ENCODE peak calls at places on chromosomes 1 and 21, in seven cellular contexts. O, C, X, L, M, B and R are unnamed samples.

GRCh38 chr1:64080947-64081562 is 122.4 kb upstream of the UBE2U start:
- DNase-seq in O (no peak), C (peak; percentile 61), X (no peak), L (peak; percentile 78), M (peak; percentile 57), B (no peak), R (no peak)

GRCh38 chr1:214296860-214297699 is 16.1 kb downstream of the SMYD2 start:
- DNase-seq in O (peak; percentile 50), C (peak; percentile 90), X (no peak), L (peak; percentile 98), M (peak; percentile 77), B (no peak), R (peak; percentile 87)

GRCh38 chr1:232084584-232085223 is 458.1 kb downstream of the DISC1 start:
- DNase-seq in O (peak; percentile 82), C (peak; percentile 37), X (peak; percentile 17), L (peak; percentile 39), M (peak; percentile 44), B (peak; percentile 72), R (peak; percentile 84)

GRCh38 chr1:17618558-17619247 is 79.2 kb downstream of the ARHGEF10L start:
- DNase-seq in O (no peak), C (no peak), X (no peak), L (no peak), M (no peak), B (no peak), R (no peak)

GRCh38 chr1:58406296-58407071 is 140.0 kb downstream of the OMA1 start:
- DNase-seq in O (no peak), C (no peak), X (no peak), L (no peak), M (no peak), B (peak; percentile 14), R (peak; percentile 37)

GRCh38 chr1:143735764-143736461 is 235.9 kb downstream of the FAM72C start:
- DNase-seq in O (no peak), C (no peak), X (peak; percentile 46), L (no peak), M (no peak), B (peak; percentile 64), R (peak; percentile 79)

GRCh38 chr1:26961826-26962225 is 1.6 kb upstream of the KDF1 start:
- DNase-seq in O (no peak), C (peak; percentile 98), X (no peak), L (peak; percentile 51), M (peak; percentile 98), B (no peak), R (no peak)

GRCh38 chr1:162185299-162185698 is 115.8 kb downstream of the NOS1AP start:
- DNase-seq in O (no peak), C (no peak), X (no peak), L (no peak), M (no peak), B (no peak), R (peak; percentile 53)

GRCh38 chr21:41166947-41167346 is 1.0 kb upstream of the BACE2 start:
- DNase-seq in O (no peak), C (no peak), X (no peak), L (no peak), M (no peak), B (no peak), R (no peak)

GRCh38 chr1:15916417-15916816 is 59.5 kb downstream of the ZBTB17 start:
- DNase-seq in O (no peak), C (peak; percentile 63), X (no peak), L (no peak), M (peak; percentile 57), B (no peak), R (no peak)

GRCh38 chr1:85496881-85497582 is 32.1 kb upstream of the DDAH1 start:
- DNase-seq in O (no peak), C (peak; percentile 39), X (no peak), L (peak; percentile 17), M (peak; percentile 24), B (no peak), R (no peak)

GRCh38 chr1:240833057-240833456 is 221.1 kb upstream of the GREM2 start:
- DNase-seq in O (no peak), C (no peak), X (no peak), L (no peak), M (no peak), B (no peak), R (no peak)

GRCh38 chr1:27037518-27037917 is 24.9 kb upstream of the TENT5B start:
- DNase-seq in O (no peak), C (no peak), X (no peak), L (no peak), M (no peak), B (no peak), R (no peak)

GRCh38 chr21:42092805-42093590 is 21.9 kb downstream of the UMODL1 start:
- DNase-seq in O (no peak), C (no peak), X (no peak), L (no peak), M (peak; percentile 27), B (no peak), R (peak; percentile 46)

GRCh38 chr1:50553921-50554320 is 130.7 kb upstream of the DMRTA2 start:
- DNase-seq in O (no peak), C (no peak), X (no peak), L (no peak), M (no peak), B (no peak), R (no peak)

GRCh38 chr1:143661418-143662120 is 310.2 kb downstream of the FAM72C start:
- DNase-seq in O (no peak), C (no peak), X (no peak), L (no peak), M (no peak), B (no peak), R (peak; percentile 20)

GRCh38 chr1:9755441-9755995 is 68.2 kb downstream of the CLSTN1 start:
- DNase-seq in O (no peak), C (no peak), X (no peak), L (no peak), M (no peak), B (no peak), R (peak; percentile 57)

GRCh38 chr1:167472729-167473529 is 45.4 kb downstream of the CD247 start:
- DNase-seq in O (no peak), C (no peak), X (no peak), L (peak; percentile 12), M (no peak), B (no peak), R (no peak)

DNA sequence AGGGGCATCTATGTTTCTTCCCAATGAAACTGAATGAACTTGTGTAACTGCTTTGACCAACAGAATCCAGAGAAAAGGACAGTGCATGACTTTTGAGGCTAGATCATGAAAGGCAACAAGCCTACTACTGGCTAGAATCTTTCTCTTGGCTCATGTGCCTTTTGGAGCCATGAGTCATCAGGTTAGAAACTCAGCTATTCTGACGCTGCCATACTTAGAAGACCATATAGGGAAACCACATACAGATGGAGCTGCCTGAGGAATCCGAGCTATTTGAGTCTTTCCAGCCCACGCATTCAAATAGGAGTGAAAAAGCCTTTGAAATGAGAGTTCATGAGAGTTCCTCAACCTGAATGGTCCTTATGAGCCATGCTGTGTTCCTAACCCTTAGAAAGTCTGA is 738.5 kb upstream of the CHRM3 start:
- DNase-seq in O (peak; percentile 74), C (peak; percentile 100), X (peak; percentile 75), L (peak; percentile 74), M (peak; percentile 97), B (no peak), R (peak; percentile 98)
- H3K9ac ChIP-seq in O (no peak overlapping the region), C (no peak overlapping the region), X (no peak overlapping the region), L (no peak overlapping the region), M (peak overlapping the region; percentile 1), B (no peak overlapping the region), R (no peak overlapping the region)

DNA sequence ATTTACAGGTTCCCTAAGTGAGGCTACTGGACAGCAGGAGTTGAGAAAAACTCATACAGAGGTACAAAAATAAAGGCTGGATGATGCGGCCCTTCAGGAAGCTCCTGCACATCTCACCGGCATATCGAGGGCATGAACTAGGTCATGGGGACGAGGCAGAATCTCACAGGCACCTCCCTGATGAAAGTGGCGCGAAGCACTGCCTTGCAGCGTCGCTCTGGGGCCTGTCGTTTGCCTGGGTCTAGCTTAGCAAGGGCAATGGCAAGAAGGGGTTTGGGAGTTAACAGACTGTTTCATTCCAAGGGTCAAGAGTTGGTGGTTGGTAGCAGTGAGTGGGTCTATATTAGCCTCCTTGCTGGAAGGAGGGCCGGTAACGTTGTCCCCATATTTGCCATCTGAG is 103.5 kb upstream of the IRF2BP2 start:
- DNase-seq in O (no peak), C (no peak), X (no peak), L (no peak), M (no peak), B (no peak), R (no peak)
- H3K4me2 ChIP-seq in O (no peak overlapping the region), C (no peak overlapping the region), X (no peak overlapping the region), L (no peak overlapping the region), M (no peak overlapping the region), B (no peak overlapping the region), R (no peak overlapping the region)

GRCh38 chr1:33957854-33958253 is 94.0 kb downstream of the HMGB4 start:
- DNase-seq in O (no peak), C (no peak), X (no peak), L (peak; percentile 2), M (no peak), B (no peak), R (no peak)

GRCh38 chr1:33960496-33960895 is 96.6 kb downstream of the HMGB4 start:
- DNase-seq in O (no peak), C (no peak), X (no peak), L (no peak), M (no peak), B (no peak), R (no peak)

GRCh38 chr1:33949570-33949969 is 85.7 kb downstream of the HMGB4 start:
- DNase-seq in O (no peak), C (no peak), X (no peak), L (no peak), M (no peak), B (no peak), R (no peak)

DNA sequence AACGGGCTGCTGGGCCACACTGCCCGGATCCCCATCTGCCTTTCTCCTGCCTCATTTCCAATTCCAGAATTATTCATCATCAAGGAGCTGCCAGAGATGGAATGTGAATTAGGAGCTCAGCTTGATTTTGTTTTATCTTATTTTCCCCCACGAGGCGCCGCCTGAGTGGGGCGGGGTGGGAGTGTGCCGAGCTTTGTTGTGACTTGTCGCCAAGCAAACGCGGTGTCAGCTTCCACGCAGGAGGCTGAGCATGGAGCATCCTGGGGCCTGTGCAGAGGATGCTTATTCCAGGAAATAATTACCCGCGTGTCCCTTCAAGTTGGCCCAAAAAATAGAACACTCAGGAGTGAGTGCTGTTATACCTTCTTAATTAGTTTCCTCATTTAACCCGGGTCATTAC is 91.2 kb downstream of the HMGB4 start:
- DNase-seq in O (no peak), C (no peak), X (no peak), L (no peak), M (no peak), B (no peak), R (no peak)
- H3K4ac ChIP-seq in O (no peak overlapping the region), C (no peak overlapping the region), X (no peak overlapping the region), L (no peak overlapping the region), M (no peak overlapping the region), B (no peak overlapping the region), R (no peak overlapping the region)

GRCh38 chr1:225979421-225979820 is 19.7 kb downstream of the SDE2 start:
- DNase-seq in O (no peak), C (no peak), X (no peak), L (no peak), M (no peak), B (no peak), R (no peak)

GRCh38 chr1:225974454-225974853 is 24.7 kb downstream of the SDE2 start:
- DNase-seq in O (no peak), C (no peak), X (no peak), L (no peak), M (no peak), B (no peak), R (peak; percentile 43)

GRCh38 chr1:225980005-225980404 is 19.1 kb downstream of the SDE2 start:
- DNase-seq in O (no peak), C (no peak), X (no peak), L (no peak), M (no peak), B (no peak), R (no peak)

GRCh38 chr1:225981714-225982113 is 17.4 kb downstream of the SDE2 start:
- DNase-seq in O (no peak), C (no peak), X (no peak), L (no peak), M (no peak), B (no peak), R (no peak)

GRCh38 chr1:225977937-225978748 is 21.0 kb downstream of the SDE2 start:
- DNase-seq in O (no peak), C (no peak), X (no peak), L (no peak), M (no peak), B (no peak), R (no peak)
- H3K9ac ChIP-seq in O (no peak overlapping the region), C (no peak overlapping the region), X (no peak overlapping the region), L (no peak overlapping the region), M (no peak overlapping the region), B (no peak overlapping the region), R (no peak overlapping the region)